ENCODE peak calls at places on chromosomes 2 and 18, in six cellular contexts. U, F, I, G, Z and L are unnamed samples.

GRCh38 chr18:54261894-54262293 is 7.4 kb upstream of the POLI start:
- DNase-seq in U (no peak), F (peak; percentile 68), I (no peak), G (no peak), Z (no peak), L (no peak)

GRCh38 chr2:44713170-44713569 is 228.3 kb upstream of the SIX3 start:
- DNase-seq in U (peak; percentile 80), F (no peak), I (no peak), G (no peak), Z (no peak), L (no peak)

GRCh38 chr18:58863539-58864145 is 1.0 kb upstream of the ZNF532 start:
- DNase-seq in U (peak; percentile 90), F (peak; percentile 47), I (peak; percentile 74), G (peak; percentile 81), Z (no peak), L (peak; percentile 76)

GRCh38 chr2:158493458-158493857 is 36.7 kb downstream of the PKP4 start:
- DNase-seq in U (peak; percentile 31), F (no peak), I (no peak), G (no peak), Z (no peak), L (no peak)

GRCh38 chr2:26630669-26631360 is 10.4 kb downstream of the CIB4 start:
- DNase-seq in U (no peak), F (no peak), I (no peak), G (no peak), Z (peak; percentile 36), L (no peak)

GRCh38 chr2:133641497-133641896 is 73.2 kb upstream of the NCKAP5 start:
- DNase-seq in U (no peak), F (no peak), I (no peak), G (no peak), Z (no peak), L (peak; percentile 30)

GRCh38 chr2:3108710-3109702 is 268.6 kb downstream of the EIPR1 start:
- DNase-seq in U (no peak), F (no peak), I (no peak), G (no peak), Z (no peak), L (no peak)

GRCh38 chr2:236677368-236677767 is 107.7 kb downstream of the ACKR3 start:
- DNase-seq in U (peak; percentile 31), F (no peak), I (no peak), G (no peak), Z (no peak), L (no peak)

GRCh38 chr18:8469793-8470192 is 139.4 kb upstream of the RAB12 start:
- DNase-seq in U (no peak), F (no peak), I (no peak), G (no peak), Z (peak; percentile 50), L (peak; percentile 17)

GRCh38 chr2:79622508-79622907 is 109.7 kb downstream of the CTNNA2 start:
- DNase-seq in U (no peak), F (no peak), I (no peak), G (no peak), Z (peak; percentile 73), L (no peak)

GRCh38 chr18:62954341-62954740 is 239.0 kb downstream of the PHLPP1 start:
- DNase-seq in U (peak; percentile 50), F (no peak), I (no peak), G (no peak), Z (peak; percentile 70), L (no peak)

GRCh38 chr18:7726522-7726921 is 159.4 kb downstream of the PTPRM start:
- DNase-seq in U (no peak), F (no peak), I (no peak), G (no peak), Z (no peak), L (no peak)

GRCh38 chr2:218291318-218291933 is 877 bp downstream of the TMBIM1 start:
- DNase-seq in U (no peak), F (no peak), I (no peak), G (peak; percentile 82), Z (no peak), L (no peak)

GRCh38 chr2:203650860-203651613 is 55.4 kb upstream of the CD28 start:
- DNase-seq in U (peak; percentile 60), F (no peak), I (no peak), G (no peak), Z (peak; percentile 52), L (peak; percentile 32)